ENCODE peak calls at places on chromosomes 13 and 19, in seven cellular contexts. Q is Panc1; F is bronchial epithelial cell; V is kidney epithelial cell; R is nephron progenitor cell; T is activated CD8-positive, alpha-beta T cell treated with anti-CD3 and anti-CD28 coated beads for 36 hours; Y is tibial nerve. K is an unnamed sample.

GRCh38 chr19:31351212-31352193 is 2.3 kb upstream of the TSHZ3 start:
- DNase-seq in T (peak; percentile 6), F (peak; percentile 54), Q (no peak), V (no peak), R (peak; percentile 53), Y (no peak), K (peak; percentile 13)

GRCh38 chr13:56917966-56918365 is 222.8 kb upstream of the PRR20A start:
- DNase-seq in V (no peak), T (no peak), R (no peak), Q (no peak), Y (no peak), F (no peak), K (no peak)

GRCh38 chr13:91154553-91154952 is 192.9 kb upstream of the MIR17HG start:
- DNase-seq in T (no peak), Y (no peak), F (no peak), Q (no peak), V (no peak), R (no peak), K (no peak)

GRCh38 chr19:47113446-47114348 is at the start of gene ZC3H4:
- DNase-seq in V (peak; percentile 62), F (peak; percentile 83), Q (peak; percentile 77), Y (peak; percentile 97), R (peak; percentile 91), T (peak; percentile 98), K (peak; percentile 56)

GRCh38 chr13:31697290-31697689 is 42.0 kb upstream of the RXFP2 start:
- DNase-seq in Q (no peak), R (no peak), V (peak; percentile 7), F (peak; percentile 11), Y (no peak), T (no peak), K (no peak)

GRCh38 chr19:29489182-29489951 is 36.4 kb upstream of the VSTM2B start:
- DNase-seq in F (no peak), Y (no peak), T (no peak), Q (no peak), V (no peak), R (no peak), K (no peak)

GRCh38 chr13:96297360-96297759 is 207.5 kb downstream of the HS6ST3 start:
- DNase-seq in Q (no peak), V (no peak), F (no peak), T (no peak), R (no peak), Y (no peak), K (no peak)

GRCh38 chr19:55549500-55550320 is 4.4 kb upstream of the SBK3 start:
- DNase-seq in Y (no peak), T (no peak), R (peak; percentile 69), Q (peak; percentile 87), F (peak; percentile 88), V (peak; percentile 75), K (peak; percentile 66)

GRCh38 chr19:47187797-47188196 is 43.2 kb downstream of the BBC3 start:
- DNase-seq in F (no peak), V (no peak), R (no peak), Q (no peak), T (no peak), Y (no peak), K (no peak)

GRCh38 chr19:8831832-8832131 is 322 bp downstream of the ZNF558 start:
- DNase-seq in Q (no peak), R (no peak), T (no peak), V (no peak), F (peak; percentile 15), Y (no peak), K (no peak)

GRCh38 chr13:21106089-21106488 is 44.7 kb upstream of the LATS2 start:
- DNase-seq in R (no peak), F (no peak), T (no peak), V (peak; percentile 19), Q (no peak), Y (no peak), K (peak; percentile 16)

GRCh38 chr13:30807392-30807791 is 72.0 kb downstream of the ALOX5AP start:
- DNase-seq in Y (no peak), V (no peak), F (no peak), R (no peak), T (no peak), Q (no peak), K (no peak)

GRCh38 chr19:30111051-30111450 is 169.0 kb downstream of the URI1 start:
- DNase-seq in T (no peak), R (no peak), V (no peak), Q (no peak), F (no peak), Y (no peak), K (no peak)

GRCh38 chr19:28074773-28075172 is 1138.2 kb downstream of the UQCRFS1 start:
- DNase-seq in R (no peak), F (no peak), V (no peak), Y (no peak), T (no peak), Q (no peak), K (peak; percentile 30)

GRCh38 chr19:46192990-46193650 is 36.4 kb upstream of the IGFL1 start:
- DNase-seq in Y (no peak), T (no peak), V (no peak), R (no peak), Q (no peak), F (peak; percentile 82), K (no peak)

GRCh38 chr13:28314879-28315278 is 176.5 kb downstream of the PAN3 start:
- DNase-seq in Y (no peak), V (no peak), R (no peak), T (no peak), F (no peak), Q (no peak), K (no peak)

GRCh38 chr19:43699506-43700367 is 16.1 kb upstream of the IRGC start:
- DNase-seq in F (peak; percentile 6), Q (no peak), R (peak; percentile 74), V (no peak), Y (no peak), T (peak; percentile 28), K (no peak)

GRCh38 chr13:34611678-34612077 is 330.4 kb upstream of the NBEA start:
- DNase-seq in Q (no peak), F (no peak), Y (no peak), R (no peak), T (no peak), V (peak; percentile 5), K (no peak)

GRCh38 chr13:48222358-48223015 is 10.5 kb upstream of the ITM2B start:
- DNase-seq in T (no peak), F (peak; percentile 72), Y (peak; percentile 65), R (no peak), V (no peak), Q (no peak), K (no peak)

GRCh38 chr19:17090501-17091074 is 15.0 kb downstream of the MYO9B start:
- DNase-seq in Y (no peak), V (no peak), T (peak; percentile 82), Q (no peak), F (peak; percentile 24), R (no peak), K (no peak)

DNA sequence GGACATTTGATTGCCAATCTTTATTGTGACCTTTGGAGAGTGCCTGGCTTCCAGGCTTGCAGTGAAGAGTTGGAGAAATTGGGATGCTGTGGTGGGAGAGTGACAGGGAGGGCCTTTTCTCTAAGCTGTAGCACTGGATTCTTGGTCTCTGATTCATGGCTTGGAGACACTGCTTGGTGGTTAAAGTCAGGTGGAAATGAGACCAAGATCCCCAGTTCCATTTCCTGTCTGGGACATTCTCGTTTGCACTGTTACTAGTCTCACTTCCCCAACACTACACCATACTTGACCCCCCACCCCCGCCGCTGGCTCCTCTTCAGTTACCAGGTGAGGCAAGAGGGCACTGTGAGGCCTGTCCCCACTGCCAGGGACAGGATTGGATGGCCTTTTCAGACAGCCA is 2.9 kb downstream of the SUPT5H start:
- DNase-seq in R (no peak), Y (no peak), V (no peak), F (peak; percentile 52), T (peak; percentile 76), Q (peak; percentile 95), K (no peak)
- TF ChIP-seq CTCF in R (no peak), Y (no peak), V (no peak), F (no peak), T (no peak), Q (no peak), K (no peak)

DNA sequence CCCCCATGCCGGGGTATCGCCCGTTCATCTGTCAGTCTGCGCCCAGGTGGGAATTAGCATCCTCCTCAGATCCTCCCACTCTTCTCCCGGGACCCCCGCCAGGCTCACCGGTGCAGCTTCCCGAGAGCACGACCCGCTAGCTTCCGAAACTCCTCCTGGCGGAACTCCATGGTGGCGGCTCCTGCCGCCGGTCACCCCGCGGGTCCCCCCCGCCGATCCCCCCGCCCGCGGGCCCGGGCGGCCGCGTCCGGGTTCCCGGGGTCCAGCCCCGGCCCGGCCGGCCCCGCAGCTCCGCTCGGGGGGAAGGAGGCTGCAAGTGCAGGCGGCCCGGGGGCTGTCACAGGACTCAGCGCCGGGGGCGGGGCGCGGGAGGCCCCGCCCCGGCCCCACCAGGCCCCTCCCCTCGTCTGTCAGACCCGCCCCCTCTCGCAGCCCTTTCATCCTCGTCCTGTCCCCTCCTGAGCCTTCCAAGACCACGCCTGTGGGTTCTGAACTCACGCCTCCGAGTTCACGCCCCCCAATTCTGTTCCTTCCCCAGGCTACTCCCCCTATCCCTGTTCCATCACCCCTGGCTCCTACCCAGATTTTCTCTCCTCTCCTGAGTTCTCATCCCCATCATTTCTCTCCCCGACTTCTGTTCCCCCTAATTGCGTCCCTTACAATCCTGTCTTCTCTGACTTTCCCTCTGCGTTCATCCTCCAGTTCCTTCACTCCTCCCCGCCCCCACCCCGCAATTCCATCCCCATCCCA is at the start of gene SLC17A7:
- DNase-seq in R (peak; percentile 77), F (no peak), Q (no peak), Y (peak; percentile 82), T (peak; percentile 70), V (no peak), K (no peak)
- TF ChIP-seq CTCF in R (no peak), F (no peak), Q (no peak), Y (no peak), T (no peak), V (no peak), K (no peak)

DNA sequence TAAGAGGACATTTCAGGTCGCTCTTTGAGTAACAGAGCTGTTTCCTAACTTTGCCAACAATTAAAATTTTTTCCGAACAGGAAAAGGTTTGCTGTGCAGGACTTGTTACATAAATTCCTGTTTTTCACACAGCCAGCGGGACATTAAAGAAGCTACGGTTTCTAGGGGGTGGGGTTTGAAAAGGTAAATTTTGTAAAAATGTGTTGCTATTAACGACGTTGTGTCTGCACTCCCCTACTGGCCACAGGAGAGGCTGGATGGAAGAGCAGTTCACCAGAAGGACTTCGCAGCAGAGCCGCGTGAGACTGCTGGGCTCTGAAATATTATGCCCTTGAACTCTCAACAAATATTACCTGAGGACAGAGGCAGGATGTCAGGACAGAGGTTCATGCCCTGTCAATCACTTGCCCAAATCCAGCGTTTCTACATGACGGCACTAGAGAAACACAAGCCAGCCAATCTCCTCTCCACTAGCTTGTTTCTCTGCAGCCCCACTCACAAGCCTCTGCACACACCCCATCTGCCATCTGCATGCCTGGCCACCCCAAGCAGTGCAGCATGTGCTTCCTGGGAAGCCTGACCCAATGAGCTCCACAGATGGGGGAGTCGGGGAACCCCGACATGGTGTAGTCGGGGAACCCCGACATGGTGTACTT is 102.0 kb downstream of the FOXO1 start:
- DNase-seq in F (no peak), V (no peak), R (no peak), Q (no peak), T (peak; percentile 32), Y (no peak), K (no peak)
- TF ChIP-seq CTCF in F (no peak), V (peak; percentile 24), R (no peak), Q (no peak), T (no peak), Y (no peak), K (no peak)

DNA sequence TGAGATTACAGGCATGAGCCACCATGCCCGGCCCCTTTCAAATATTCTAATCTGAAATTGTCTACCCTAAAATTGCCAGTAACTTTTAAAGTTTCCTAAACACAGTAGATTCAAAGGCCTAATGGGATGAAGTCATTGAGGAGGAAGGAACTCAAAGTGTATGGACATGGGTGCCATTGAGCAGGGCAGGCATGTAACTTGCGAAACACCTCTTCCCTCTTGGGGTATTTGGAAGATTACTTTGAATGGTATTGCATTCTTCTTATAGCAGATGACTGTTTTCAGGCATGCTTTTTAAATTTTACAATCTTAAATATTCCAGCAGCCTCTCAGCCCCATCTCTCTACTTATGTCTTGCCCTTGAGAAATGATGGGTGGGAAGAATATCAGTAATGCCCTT is 21.0 kb downstream of the TM9SF2 start:
- DNase-seq in T (no peak), V (no peak), F (no peak), Q (no peak), Y (no peak), R (no peak), K (no peak)
- TF ChIP-seq CTCF in T (no peak), V (no peak), F (no peak), Q (no peak), Y (no peak), R (no peak), K (no peak)

K was measured in epithelial cell of proximal tubule.